ENCODE peak calls at places on chromosomes 12 and 14, in five cellular contexts. T is uterus, H is cardiac muscle cell, D is left ventricle myocardium inferior, S is IMR-90. Y is an unnamed sample.

GRCh38 chr14:61891810-61892209 is 129.6 kb downstream of the SNAPC1 start:
- DNase-seq in T (no peak), H (no peak), D (no peak), S (no peak), Y (no peak)

GRCh38 chr12:117060236-117060926 is 38.8 kb downstream of the TESC start:
- DNase-seq in T (no peak), H (no peak), D (no peak), S (no peak), Y (no peak)

GRCh38 chr12:95943231-95943842 is at the start of gene AMDHD1:
- DNase-seq in T (peak; percentile 24), H (peak; percentile 55), D (peak; percentile 44), S (peak; percentile 39), Y (peak; percentile 52)

GRCh38 chr14:94349276-94349675 is 26.1 kb upstream of the SERPINA6 start:
- DNase-seq in T (no peak), H (no peak), D (no peak), S (no peak), Y (no peak)

GRCh38 chr12:55258288-55258687 is 13.9 kb downstream of the OR6C74 start:
- DNase-seq in T (no peak), H (no peak), D (no peak), S (no peak), Y (no peak)

GRCh38 chr12:29088611-29089219 is 60.4 kb upstream of the FAR2 start:
- DNase-seq in T (no peak), H (peak; percentile 57), D (no peak), S (peak; percentile 16), Y (peak; percentile 12)

GRCh38 chr12:114391088-114391487 is 14.9 kb downstream of the TBX5 start:
- DNase-seq in T (no peak), H (no peak), D (no peak), S (peak; percentile 75), Y (no peak)

GRCh38 chr12:128872303-128872702 is 19.0 kb downstream of the GLT1D1 start:
- DNase-seq in T (no peak), H (no peak), D (no peak), S (no peak), Y (no peak)

GRCh38 chr12:113390064-113391043 is 13.3 kb downstream of the SDS start:
- DNase-seq in T (no peak), H (no peak), D (no peak), S (no peak), Y (no peak)

GRCh38 chr14:34501004-34501580 is 38.4 kb downstream of the EAPP start:
- DNase-seq in T (no peak), H (no peak), D (no peak), S (no peak), Y (no peak)

GRCh38 chr12:6376965-6377666 is 1.8 kb upstream of the SCNN1A start:
- DNase-seq in T (peak; percentile 15), H (no peak), D (no peak), S (no peak), Y (no peak)

GRCh38 chr12:105775351-105775750 is 363.4 kb downstream of the NUAK1 start:
- DNase-seq in T (no peak), H (peak; percentile 54), D (no peak), S (peak; percentile 23), Y (peak; percentile 43)

GRCh38 chr12:111034911-111035577 is 114.7 kb upstream of the MYL2 start:
- DNase-seq in T (no peak), H (no peak), D (no peak), S (no peak), Y (peak; percentile 13)

GRCh38 chr12:58364389-58365086 is 423.2 kb downstream of the ATP23 start:
- DNase-seq in T (no peak), H (peak; percentile 93), D (no peak), S (peak; percentile 99), Y (peak; percentile 90)

GRCh38 chr12:128690641-128691040 is 133.1 kb downstream of the SLC15A4 start:
- DNase-seq in T (no peak), H (no peak), D (no peak), S (no peak), Y (no peak)

GRCh38 chr12:68451261-68452091 is 119.3 kb upstream of the MDM1 start:
- DNase-seq in T (peak; percentile 65), H (peak; percentile 91), D (peak; percentile 15), S (peak; percentile 89), Y (peak; percentile 37)

GRCh38 chr14:103629503-103630121 is 601 bp downstream of the KLC1 start:
- DNase-seq in T (peak; percentile 51), H (peak; percentile 11), D (peak; percentile 70), S (no peak), Y (peak; percentile 26)

GRCh38 chr12:22283006-22283506 is 51.5 kb downstream of the ST8SIA1 start:
- DNase-seq in T (no peak), H (peak; percentile 89), D (no peak), S (peak; percentile 85), Y (peak; percentile 66)

GRCh38 chr14:96380735-96381134 is 11.2 kb upstream of the AK7 start:
- DNase-seq in T (no peak), H (no peak), D (no peak), S (no peak), Y (no peak)

GRCh38 chr12:132167610-132168310 is 23.5 kb downstream of the NOC4L start:
- DNase-seq in T (no peak), H (no peak), D (peak; percentile 3), S (no peak), Y (no peak)

GRCh38 chr14:30131698-30132097 is 204.1 kb upstream of the PRKD1 start:
- DNase-seq in T (no peak), H (no peak), D (no peak), S (no peak), Y (no peak)

GRCh38 chr14:23112359-23113178 is 6.5 kb downstream of the CEBPE start:
- DNase-seq in T (no peak), H (peak; percentile 45), D (no peak), S (no peak), Y (no peak)

GRCh38 chr14:79331820-79332219 is 879.5 kb downstream of the DIO2 start:
- DNase-seq in T (no peak), H (no peak), D (no peak), S (no peak), Y (no peak)

GRCh38 chr14:93788557-93789365 is 476 bp upstream of the PRIMA1 start:
- DNase-seq in T (peak; percentile 74), H (peak; percentile 2), D (peak; percentile 47), S (no peak), Y (peak; percentile 55)

GRCh38 chr12:112122823-112123690 is 2.3 kb upstream of the TRAFD1 start:
- DNase-seq in T (no peak), H (peak; percentile 76), D (no peak), S (peak; percentile 98), Y (no peak)

GRCh38 chr12:116719661-116720060 is 18.2 kb downstream of the SPRING1 start:
- DNase-seq in T (no peak), H (no peak), D (no peak), S (no peak), Y (no peak)

GRCh38 chr12:98262886-98263285 is 252.5 kb upstream of the TMPO start:
- DNase-seq in T (no peak), H (no peak), D (no peak), S (no peak), Y (no peak)

GRCh38 chr14:56891226-56891625 is 80.9 kb upstream of the OTX2 start:
- DNase-seq in T (no peak), H (no peak), D (no peak), S (no peak), Y (no peak)

GRCh38 chr12:127926004-127926403 is 341.0 kb upstream of the TMEM132C start:
- DNase-seq in T (no peak), H (no peak), D (no peak), S (no peak), Y (no peak)

GRCh38 chr14:38125484-38125912 is 82.2 kb upstream of the SSTR1 start:
- DNase-seq in T (no peak), H (no peak), D (no peak), S (no peak), Y (no peak)

GRCh38 chr14:68934034-68934433 is 45.1 kb downstream of the ACTN1 start:
- DNase-seq in T (no peak), H (no peak), D (no peak), S (peak; percentile 40), Y (no peak)

GRCh38 chr14:68932686-68933085 is 46.4 kb downstream of the ACTN1 start:
- DNase-seq in T (no peak), H (no peak), D (no peak), S (no peak), Y (no peak)

GRCh38 chr14:68931474-68932051 is 47.5 kb downstream of the ACTN1 start:
- DNase-seq in T (no peak), H (no peak), D (no peak), S (no peak), Y (no peak)

GRCh38 chr14:68931063-68931462 is 48.0 kb downstream of the ACTN1 start:
- DNase-seq in T (no peak), H (no peak), D (no peak), S (no peak), Y (no peak)

GRCh38 chr14:68932219-68932618 is 46.9 kb downstream of the ACTN1 start:
- DNase-seq in T (no peak), H (no peak), D (no peak), S (peak; percentile 89), Y (no peak)
- H3K36me3 ChIP-seq in T (no peaks in the 10 kb centered on the region), H (no peaks in the 10 kb centered on the region), D (no peaks in the 10 kb centered on the region), S (peaks cover 44% of the 10 kb centered on the region), Y (peaks cover 16% of the 10 kb centered on the region)

GRCh38 chr12:15787801-15788200 is 1.4 kb downstream of the EPS8 start:
- DNase-seq in T (no peak), H (no peak), D (no peak), S (no peak), Y (peak; percentile 31)

GRCh38 chr12:15788266-15789214 is 648 bp downstream of the EPS8 start:
- DNase-seq in T (peak; percentile 62), H (peak; percentile 68), D (peak; percentile 28), S (peak; percentile 45), Y (peak; percentile 75)

GRCh38 chr12:15794196-15794595 is 5.0 kb upstream of the EPS8 start:
- DNase-seq in T (no peak), H (no peak), D (no peak), S (no peak), Y (no peak)

GRCh38 chr12:15794836-15795235 is 5.6 kb upstream of the EPS8 start:
- DNase-seq in T (no peak), H (no peak), D (no peak), S (no peak), Y (no peak)

GRCh38 chr12:15789215-15790171 is at the start of gene EPS8:
- DNase-seq in T (peak; percentile 90), H (peak; percentile 96), D (peak; percentile 94), S (peak; percentile 91), Y (peak; percentile 91)
- H3K27me3 ChIP-seq in T (no peaks in the 10 kb centered on the region), H (peaks cover 45% of the 10 kb centered on the region), D (no peaks in the 10 kb centered on the region), S (no peaks in the 10 kb centered on the region), Y (no peaks in the 10 kb centered on the region)

DNA sequence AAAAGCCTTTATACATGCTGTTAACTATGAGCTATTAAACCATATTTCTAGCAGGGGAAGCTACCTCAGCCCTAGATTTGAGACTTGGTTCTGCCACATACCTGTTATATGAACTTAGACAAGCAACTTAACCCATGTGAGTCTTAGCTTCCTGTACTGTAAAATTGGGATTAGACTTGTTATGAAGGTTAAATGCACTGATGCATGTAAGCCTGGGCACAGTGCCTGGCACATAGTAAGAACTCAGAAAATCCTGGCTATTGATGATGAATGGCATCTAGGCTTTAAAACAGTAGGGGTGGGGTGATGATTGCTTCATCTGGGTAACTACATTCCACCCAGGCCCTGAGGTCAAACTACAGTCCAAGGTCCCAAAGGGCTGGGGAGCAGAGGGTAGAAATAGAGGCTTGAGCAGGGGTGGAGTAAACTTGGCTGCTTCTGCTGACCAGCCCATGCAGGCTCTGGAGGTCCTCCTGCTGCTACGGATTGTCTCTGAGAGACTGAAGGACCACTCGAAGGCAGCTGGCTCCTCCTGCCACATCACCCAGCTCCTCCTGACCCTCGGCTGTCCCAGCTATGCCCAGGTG is 11.3 kb downstream of the ESPL1 start:
- DNase-seq in T (no peak), H (no peak), D (no peak), S (no peak), Y (no peak)
- H3K36me3 ChIP-seq in T (no peaks in the 10 kb centered on the region), H (peaks cover 5% of the 10 kb centered on the region), D (no peaks in the 10 kb centered on the region), S (peaks cover 18% of the 10 kb centered on the region), Y (peaks cover 19% of the 10 kb centered on the region)

GRCh38 chr14:100787659-100788058 is 38.3 kb upstream of the MEG3 start:
- DNase-seq in T (no peak), H (no peak), D (no peak), S (no peak), Y (no peak)
- H3K27me3 ChIP-seq in T (no peaks in the 10 kb centered on the region), H (no peaks in the 10 kb centered on the region), D (peaks cover 78% of the 10 kb centered on the region), S (peaks cover 45% of the 10 kb centered on the region), Y (no peaks in the 10 kb centered on the region)